ENCODE peak calls at places on chromosomes 1 and 21, in four cellular contexts. Y, R, X and H are unnamed samples.

GRCh38 chr1:67908260-67908936 is 75.1 kb upstream of the GNG12 start:
- DNase-seq in Y (peak; percentile 7), R (no peak), X (no peak), H (no peak)

GRCh38 chr1:89598450-89599331 is 34.2 kb upstream of the LRRC8C start:
- DNase-seq in Y (peak; percentile 39), R (no peak), X (peak; percentile 39), H (no peak)

GRCh38 chr1:52055066-52055853 is at the start of gene TXNDC12:
- DNase-seq in Y (peak; percentile 91), R (peak; percentile 94), X (peak; percentile 95), H (peak; percentile 91)

GRCh38 chr1:61087574-61087973 is 5.2 kb downstream of the NFIA start:
- DNase-seq in Y (no peak), R (peak; percentile 58), X (no peak), H (no peak)

GRCh38 chr1:197686231-197686630 is 89.0 kb downstream of the DENND1B start:
- DNase-seq in Y (no peak), R (no peak), X (no peak), H (no peak)

GRCh38 chr1:24588573-24588972 is 32.7 kb downstream of the NCMAP start:
- DNase-seq in Y (no peak), R (no peak), X (no peak), H (no peak)

GRCh38 chr1:81876901-81877750 is 76.4 kb downstream of the ADGRL2 start:
- DNase-seq in Y (peak; percentile 46), R (no peak), X (no peak), H (no peak)

GRCh38 chr1:224722838-224723237 is 106.7 kb downstream of the CNIH3 start:
- DNase-seq in Y (no peak), R (no peak), X (no peak), H (no peak)

GRCh38 chr1:25809283-25809926 is 9.4 kb downstream of the SELENON start:
- DNase-seq in Y (no peak), R (no peak), X (no peak), H (no peak)

GRCh38 chr1:155068599-155068998 is 5.1 kb downstream of the EFNA4 start:
- DNase-seq in Y (no peak), R (no peak), X (no peak), H (no peak)

GRCh38 chr1:35715568-35716002 is 3.1 kb downstream of the C1orf216 start:
- DNase-seq in Y (peak; percentile 69), R (peak; percentile 69), X (peak; percentile 68), H (peak; percentile 80)

GRCh38 chr21:34890724-34891609 is 158.1 kb downstream of the RUNX1 start:
- DNase-seq in Y (peak; percentile 48), R (peak; percentile 44), X (no peak), H (peak; percentile 30)

GRCh38 chr1:71351438-71351837 is 270.6 kb upstream of the ZRANB2 start:
- DNase-seq in Y (peak; percentile 81), R (no peak), X (no peak), H (no peak)

GRCh38 chr1:227521782-227522181 is 41.6 kb upstream of the ZNF678 start:
- DNase-seq in Y (no peak), R (no peak), X (no peak), H (no peak)

GRCh38 chr21:45383111-45383614 is 21.8 kb upstream of the COL18A1 start:
- DNase-seq in Y (no peak), R (no peak), X (peak; percentile 57), H (no peak)

GRCh38 chr1:63506782-63507181 is 16.2 kb downstream of the ITGB3BP start:
- DNase-seq in Y (no peak), R (no peak), X (no peak), H (no peak)

GRCh38 chr1:109357673-109358072 is 40.0 kb downstream of the SORT1 start:
- DNase-seq in Y (peak; percentile 49), R (no peak), X (no peak), H (no peak)

GRCh38 chr1:14521602-14522001 is 76.9 kb upstream of the KAZN start:
- DNase-seq in Y (no peak), R (no peak), X (no peak), H (no peak)

GRCh38 chr1:14520514-14521163 is 77.8 kb upstream of the KAZN start:
- DNase-seq in Y (no peak), R (no peak), X (no peak), H (no peak)

GRCh38 chr1:14524816-14525215 is 73.7 kb upstream of the KAZN start:
- DNase-seq in Y (no peak), R (no peak), X (no peak), H (no peak)

GRCh38 chr1:14519976-14520375 is 78.5 kb upstream of the KAZN start:
- DNase-seq in Y (peak; percentile 40), R (no peak), X (no peak), H (no peak)

GRCh38 chr1:14522331-14523241 is 75.9 kb upstream of the KAZN start:
- DNase-seq in Y (peak; percentile 82), R (peak; percentile 18), X (no peak), H (peak; percentile 21)
- TF ChIP-seq POLR2A in Y (no peak), R (no peak), X (no peak), H (no peak)

DNA sequence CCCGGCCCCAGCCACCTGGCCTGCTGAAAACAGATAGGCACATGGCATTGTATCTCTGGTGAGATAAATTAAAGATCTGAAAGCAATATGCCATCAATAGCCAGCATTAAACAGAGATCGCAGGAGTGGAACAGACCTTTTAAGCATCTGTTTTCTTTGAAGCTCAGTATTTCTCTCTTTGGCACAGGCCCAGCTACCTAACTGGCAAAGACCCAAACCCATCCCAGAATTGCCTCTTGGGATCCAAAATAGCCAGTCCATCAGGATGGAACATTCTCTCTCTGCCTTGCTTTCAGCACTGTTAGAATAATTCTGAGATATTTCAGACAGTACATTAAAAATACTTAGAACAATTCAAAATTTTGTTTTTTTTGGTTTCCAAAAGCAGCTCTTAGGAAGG is 46.0 kb downstream of the KCNJ6 start:
- DNase-seq in Y (no peak), R (no peak), X (no peak), H (no peak)
- H3K27ac ChIP-seq in Y (no peak overlapping the region), R (no peak overlapping the region), X (no peak overlapping the region), H (no peak overlapping the region)

GRCh38 chr1:32291708-32292508 is at the start of gene HDAC1:
- DNase-seq in Y (peak; percentile 91), R (peak; percentile 98), X (peak; percentile 93), H (peak; percentile 99)
- TF ChIP-seq POLR2A in Y (no peak), R (no peak), X (peak; percentile 28), H (peak; percentile 85)

GRCh38 chr1:56631901-56632300 is 13.2 kb upstream of the PRKAA2 start:
- DNase-seq in Y (no peak), R (no peak), X (no peak), H (no peak)

GRCh38 chr1:56626546-56626945 is 18.6 kb upstream of the PRKAA2 start:
- DNase-seq in Y (peak; percentile 61), R (no peak), X (no peak), H (no peak)

GRCh38 chr1:56627019-56627635 is 18.0 kb upstream of the PRKAA2 start:
- DNase-seq in Y (no peak), R (no peak), X (no peak), H (no peak)

GRCh38 chr1:56625823-56626222 is 19.3 kb upstream of the PRKAA2 start:
- DNase-seq in Y (no peak), R (no peak), X (no peak), H (no peak)

GRCh38 chr1:56627636-56628039 is 17.5 kb upstream of the PRKAA2 start:
- DNase-seq in Y (peak; percentile 70), R (no peak), X (peak; percentile 9), H (no peak)
- H3K27ac ChIP-seq in Y (no peak overlapping the region), R (no peak overlapping the region), X (no peak overlapping the region), H (no peak overlapping the region)

GRCh38 chr1:1333551-1334241 is 2.6 kb downstream of the TAS1R3 start:
- DNase-seq in Y (no peak), R (peak; percentile 77), X (no peak), H (no peak)
- TF ChIP-seq POLR2A in Y (no peak), R (no peak), X (no peak), H (no peak)

DNA sequence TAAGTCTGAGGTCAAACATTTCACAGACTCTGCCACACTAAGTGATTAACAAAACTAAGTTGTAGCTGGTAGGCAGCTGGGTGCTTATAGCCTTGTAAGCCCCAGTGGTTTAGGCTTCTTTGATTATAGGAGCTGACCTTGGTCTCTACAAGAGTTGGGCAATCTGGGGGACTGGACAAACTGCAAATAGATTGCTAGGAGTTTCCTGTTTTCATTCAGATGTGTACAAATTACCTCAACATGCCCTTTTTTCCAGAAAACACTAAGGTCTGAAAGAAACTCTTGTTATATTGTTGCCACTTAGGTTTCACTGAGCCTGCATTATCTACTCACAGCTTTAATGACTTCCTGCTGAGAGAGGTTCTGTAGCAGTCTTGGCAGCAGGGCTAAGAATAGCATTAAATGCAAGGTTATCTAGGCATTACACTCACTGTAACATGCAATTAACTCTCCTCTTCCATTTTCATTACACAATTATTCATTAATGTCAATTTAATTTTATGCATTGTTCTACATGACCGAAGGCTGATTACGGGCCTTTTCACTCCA is 314.0 kb downstream of the LMO4 start:
- DNase-seq in Y (peak; percentile 12), R (no peak), X (peak; percentile 86), H (no peak)
- H3K27ac ChIP-seq in Y (no peak overlapping the region), R (no peak overlapping the region), X (peak overlapping the region; percentile 64), H (no peak overlapping the region)

GRCh38 chr1:247077234-247077633 is 1.4 kb downstream of the ZNF670 start:
- DNase-seq in Y (peak; percentile 22), R (no peak), X (no peak), H (no peak)

GRCh38 chr1:247077768-247078314 is 770 bp downstream of the ZNF670 start:
- DNase-seq in Y (peak; percentile 5), R (no peak), X (peak; percentile 20), H (no peak)

GRCh38 chr1:247079141-247079874 is 697 bp upstream of the ZNF670 start:
- DNase-seq in Y (no peak), R (peak; percentile 20), X (peak; percentile 88), H (no peak)

DNA sequence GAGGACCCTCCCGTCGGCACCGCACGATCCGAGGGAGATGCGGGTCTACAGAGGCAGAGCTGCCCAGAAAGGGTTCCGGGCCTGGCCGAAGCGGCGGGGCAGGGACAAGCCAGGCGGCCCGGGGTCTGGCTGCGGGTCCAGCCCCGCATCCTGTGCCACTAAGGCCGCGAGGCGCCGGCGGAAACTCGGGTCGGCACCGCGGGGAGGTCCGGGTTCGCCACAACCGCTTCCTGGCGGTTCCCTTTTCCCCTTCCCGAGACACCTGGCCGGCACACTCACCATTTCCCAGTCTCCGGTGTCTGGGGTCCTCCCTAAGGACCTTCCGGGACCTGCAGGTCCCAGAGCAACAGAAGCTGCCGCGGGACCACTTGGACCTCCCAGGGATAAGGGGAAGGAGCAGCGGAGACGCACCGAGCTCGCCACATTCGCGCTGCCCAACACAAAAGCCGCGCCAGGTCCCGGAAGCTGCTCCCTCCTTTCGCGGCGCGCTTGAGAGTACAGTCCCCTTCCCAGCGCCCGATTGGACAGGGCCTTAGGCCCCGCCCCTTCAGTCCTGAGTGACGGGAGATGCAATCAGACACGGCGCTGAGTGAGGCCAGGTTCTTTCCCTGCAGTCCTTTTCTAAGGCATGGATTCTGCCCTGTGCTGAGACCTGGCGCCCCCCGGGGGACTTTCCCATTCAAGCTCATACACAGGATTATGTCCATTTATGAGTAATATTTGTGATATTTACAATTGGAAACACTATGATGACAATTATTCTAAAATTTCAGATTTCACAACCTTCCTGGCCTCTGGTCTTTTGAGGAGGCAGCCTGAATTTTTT is at the start of gene ZNF670:
- DNase-seq in Y (peak; percentile 94), R (peak; percentile 99), X (peak; percentile 88), H (peak; percentile 97)
- TF ChIP-seq POLR2A in Y (peak; percentile 81), R (no peak), X (peak; percentile 82), H (peak; percentile 69)

GRCh38 chr1:175864625-175865024 is 121.2 kb upstream of the TNR start:
- DNase-seq in Y (no peak), R (no peak), X (no peak), H (no peak)
- H3K27ac ChIP-seq in Y (no peak overlapping the region), R (no peak overlapping the region), X (no peak overlapping the region), H (no peak overlapping the region)